ENCODE peak calls at places on chromosomes 4 and X, in five cellular contexts. Y is H1, B is mesenchymal stem cell, O is H9, E is IMR-90. G is an unnamed sample.

GRCh38 chr4:137238456-137238855 is 293.8 kb downstream of the PCDH18 start:
- DNase-seq in Y (no peak), B (no peak), O (no peak), E (no peak), G (no peak)

GRCh38 chr4:122293374-122294365 is 85.1 kb upstream of the ADAD1 start:
- DNase-seq in Y (no peak), B (no peak), O (peak), E (no peak), G (no peak)

GRCh38 chr4:138602664-138603063 is 360.5 kb upstream of the SLC7A11 start:
- DNase-seq in Y (no peak), B (peak), O (no peak), E (peak), G (no peak)

GRCh38 chrX:123422875-123423274 is 238.8 kb downstream of the GRIA3 start:
- DNase-seq in Y (no peak), B (peak), O (no peak), E (peak), G (peak)

GRCh38 chrX:9876205-9876604 is 90.0 kb downstream of the SHROOM2 start:
- DNase-seq in Y (no peak), B (no peak), O (no peak), E (no peak), G (no peak)

GRCh38 chr4:185210102-185210981 is 944 bp downstream of the SNX25 start:
- DNase-seq in Y (no peak), B (peak), O (peak), E (peak), G (peak)

GRCh38 chr4:150149381-150149780 is 71.1 kb downstream of the DCLK2 start:
- DNase-seq in Y (no peak), B (no peak), O (no peak), E (no peak), G (no peak)

GRCh38 chr4:73776363-73776762 is 36.0 kb downstream of the CXCL8 start:
- DNase-seq in Y (no peak), B (peak), O (no peak), E (peak), G (no peak)

DNA sequence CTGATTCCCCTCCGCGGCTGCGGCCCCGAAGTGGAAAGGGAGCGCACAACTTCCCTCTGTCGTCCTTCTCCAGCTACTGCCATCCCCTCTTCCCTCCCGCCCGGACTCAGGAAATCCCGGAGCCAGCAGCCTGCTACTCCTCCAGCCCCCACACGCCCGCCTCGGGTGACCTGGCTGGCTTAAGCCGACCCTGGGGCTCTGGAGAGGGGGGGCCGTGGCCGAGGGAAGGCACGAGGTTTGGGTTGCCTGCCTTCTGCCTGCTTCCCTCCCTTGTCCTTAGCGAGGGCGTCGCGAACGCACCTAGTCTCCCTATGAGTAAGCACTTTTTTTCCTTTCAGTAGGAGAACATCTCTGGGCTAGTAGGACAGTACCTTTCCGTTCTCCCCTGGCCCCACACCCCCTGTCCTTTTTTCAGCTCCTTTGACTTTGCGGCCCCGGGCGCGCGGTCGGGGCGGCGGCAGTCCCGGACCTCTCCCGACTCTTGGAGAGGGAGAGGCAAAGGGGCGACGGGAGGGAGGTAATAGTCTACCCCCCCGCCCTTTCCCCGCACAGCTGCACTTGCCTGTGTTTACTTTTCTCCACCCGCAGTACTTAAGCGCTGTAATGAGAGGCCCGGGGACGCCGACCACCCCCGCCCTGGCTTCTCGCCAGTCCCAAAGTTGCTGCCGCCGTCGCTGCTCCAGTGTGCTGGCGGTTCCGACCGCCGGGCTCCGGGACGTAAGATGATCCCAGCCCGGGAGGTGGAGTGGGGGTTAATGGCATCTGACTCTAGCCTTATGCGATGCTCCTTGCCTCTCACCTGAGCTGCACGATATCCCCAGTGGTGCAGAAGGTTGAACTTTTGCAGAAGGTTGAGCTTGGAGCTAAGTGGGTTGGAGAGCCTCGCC is 874 bp downstream of the PLS3 start:
- DNase-seq in Y (no peak), B (peak), O (peak), E (peak), G (peak)
- H3K23ac ChIP-seq in Y (no peak), B (peak), O (no peak), E (peak), G (no peak)

DNA sequence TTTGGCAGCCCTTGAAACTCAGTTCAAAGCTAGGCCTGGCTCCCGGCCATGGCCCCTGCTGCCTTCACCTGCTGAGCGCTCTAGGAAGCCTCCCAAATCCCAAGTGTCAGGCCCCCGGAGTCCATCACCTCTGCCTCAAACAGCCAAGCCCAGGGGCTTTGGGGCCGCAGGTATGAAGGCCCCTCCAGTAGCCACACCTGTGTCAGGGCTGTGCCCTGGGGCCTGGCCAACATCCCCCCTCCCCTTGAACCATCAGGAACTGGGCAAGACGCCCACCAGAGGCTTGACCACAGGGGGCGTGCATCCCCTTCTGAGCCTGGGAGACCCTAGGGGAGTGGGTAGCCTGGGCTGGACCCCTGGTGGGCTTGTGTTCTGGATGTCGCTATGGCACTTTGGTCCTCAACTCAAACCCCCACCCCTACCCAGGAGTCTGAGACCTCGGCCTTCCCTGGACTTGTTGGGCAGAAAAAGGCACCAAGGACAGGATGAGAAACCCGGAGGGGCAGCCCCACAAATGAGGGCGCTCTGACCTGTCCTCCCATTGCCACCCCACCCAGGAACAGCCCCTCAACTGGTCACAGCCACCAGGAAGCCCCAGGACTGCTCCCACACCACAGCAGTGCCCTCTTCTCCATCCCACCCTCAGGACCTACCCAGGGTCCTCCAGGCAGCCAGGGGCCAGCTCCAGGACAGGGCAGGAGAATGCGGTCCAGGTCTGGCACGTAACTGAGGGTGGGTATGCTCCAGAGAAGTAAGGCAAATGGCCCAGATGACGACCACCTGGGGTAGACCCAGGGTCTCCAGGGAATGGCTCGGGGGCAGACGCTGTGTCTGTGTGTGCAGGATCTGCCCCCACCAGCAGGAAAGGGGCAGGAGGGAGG is 4.2 kb upstream of the SLBP start:
- DNase-seq in Y (no peak), B (no peak), O (peak), E (no peak), G (no peak)
- H3K23ac ChIP-seq in Y (no peak), B (no peak), O (no peak), E (no peak), G (no peak)

DNA sequence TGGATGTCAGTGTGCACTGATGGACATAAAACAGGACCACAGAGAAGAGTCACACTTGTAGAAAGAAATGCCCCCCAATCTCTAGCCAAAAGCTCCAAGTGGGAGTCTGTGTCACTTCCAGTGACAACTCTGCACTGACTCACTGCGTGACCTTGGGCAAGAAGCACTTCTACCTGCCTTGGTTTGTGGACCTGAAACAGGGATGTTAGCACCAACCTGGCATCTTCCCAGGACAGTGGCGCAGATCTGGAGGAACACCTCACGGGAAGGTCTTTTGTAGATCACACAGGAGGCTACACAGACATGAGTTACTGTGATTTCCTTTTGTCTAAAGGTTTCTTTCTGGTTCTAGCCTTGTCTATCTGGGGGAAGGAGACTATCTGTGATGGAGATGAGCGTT is 80.5 kb upstream of the DHRSX start:
- DNase-seq in Y (no peak), B (no peak), O (no peak), E (no peak), G (no peak)
- H3K23ac ChIP-seq in Y (no peak), B (no peak), O (no peak), E (no peak), G (no peak)

GRCh38 chr4:140790765-140791164 is 34.6 kb upstream of the TBC1D9 start:
- DNase-seq in Y (no peak), B (no peak), O (no peak), E (peak), G (no peak)

GRCh38 chr4:140789752-140790151 is 33.6 kb upstream of the TBC1D9 start:
- DNase-seq in Y (no peak), B (peak), O (no peak), E (peak), G (no peak)

GRCh38 chr4:140790171-140790570 is 34.0 kb upstream of the TBC1D9 start:
- DNase-seq in Y (no peak), B (no peak), O (no peak), E (no peak), G (no peak)

GRCh38 chr4:140793291-140793690 is 37.1 kb upstream of the TBC1D9 start:
- DNase-seq in Y (no peak), B (no peak), O (no peak), E (no peak), G (no peak)
- H3K23ac ChIP-seq in Y (no peak), B (no peak), O (no peak), E (no peak), G (no peak)

DNA sequence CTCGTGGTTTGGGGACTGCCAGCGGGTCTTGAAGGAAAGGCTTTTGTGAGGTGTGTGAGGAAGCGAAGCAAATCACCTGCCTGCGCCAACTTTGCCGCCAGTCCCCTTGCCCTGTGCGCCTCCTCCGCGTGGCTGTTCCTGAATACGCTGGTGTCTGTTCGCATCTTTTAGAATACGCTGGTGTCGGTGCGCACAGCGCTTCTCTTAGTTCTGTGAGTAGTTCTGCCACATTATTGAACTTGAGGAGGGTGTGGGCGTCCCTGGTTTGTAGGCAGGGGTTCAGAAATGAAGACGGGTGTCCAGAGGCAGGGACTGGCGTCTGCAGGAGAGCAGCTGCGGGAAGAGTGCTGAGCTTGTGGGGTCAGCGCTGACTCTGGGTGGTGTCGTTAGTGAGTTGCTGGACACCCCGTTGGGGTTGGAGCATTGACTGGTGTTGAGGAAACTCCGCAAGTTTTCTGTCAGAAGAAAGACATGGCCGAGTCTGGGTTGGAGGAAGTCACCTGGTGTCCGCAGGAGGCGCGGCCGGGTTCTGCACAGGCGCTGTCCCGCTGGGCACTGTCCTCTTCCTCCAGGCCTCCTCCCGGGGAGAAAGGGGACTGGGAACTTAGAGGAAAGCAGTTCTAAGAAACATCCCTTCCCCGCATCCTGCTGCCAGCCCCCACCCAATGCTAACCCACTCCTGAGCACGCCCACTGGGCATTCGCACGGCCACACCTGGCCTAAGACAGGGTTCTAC is 952 bp downstream of the ZNF718 start:
- DNase-seq in Y (no peak), B (peak), O (peak), E (peak), G (peak)
- H3K23ac ChIP-seq in Y (no peak), B (no peak), O (no peak), E (peak), G (no peak)

GRCh38 chr4:1641671-1642070 is 42.4 kb downstream of the FAM53A start:
- DNase-seq in Y (no peak), B (no peak), O (no peak), E (no peak), G (no peak)

GRCh38 chr4:1640110-1640509 is 44.0 kb downstream of the FAM53A start:
- DNase-seq in Y (no peak), B (no peak), O (no peak), E (no peak), G (no peak)

GRCh38 chr4:1643971-1644735 is 40.0 kb downstream of the FAM53A start:
- DNase-seq in Y (no peak), B (no peak), O (no peak), E (no peak), G (no peak)

GRCh38 chr4:1644906-1645657 is 39.0 kb downstream of the FAM53A start:
- DNase-seq in Y (no peak), B (peak), O (no peak), E (no peak), G (peak)

GRCh38 chr4:1642196-1642951 is 41.7 kb downstream of the FAM53A start:
- DNase-seq in Y (no peak), B (no peak), O (no peak), E (no peak), G (no peak)
- H3K23ac ChIP-seq in Y (no peak), B (no peak), O (no peak), E (no peak), G (no peak)

GRCh38 chr4:106306561-106306960 is 9.4 kb downstream of the TBCK start:
- DNase-seq in Y (no peak), B (no peak), O (no peak), E (no peak), G (no peak)
- H3K23ac ChIP-seq in Y (no peak), B (no peak), O (no peak), E (no peak), G (no peak)